ENCODE peak calls at places on chromosomes 7 and 10, in eight cellular contexts. R, H, D, S, G, P, Y and W are unnamed samples.

GRCh38 chr10:30491204-30491603 is 57.2 kb downstream of the MAP3K8 start:
- DNase-seq in S (no peak), R (no peak), H (no peak), Y (no peak), D (no peak), G (no peak), P (no peak), W (no peak)

GRCh38 chr10:52706347-52707070 is 66.1 kb downstream of the MBL2 start:
- DNase-seq in Y (no peak), P (no peak), G (no peak), H (no peak), S (peak; percentile 72), R (no peak), D (no peak), W (no peak)

GRCh38 chr10:127303105-127303504 is 106.7 kb upstream of the INSYN2A start:
- DNase-seq in H (no peak), Y (no peak), R (no peak), D (no peak), S (no peak), G (no peak), P (no peak), W (no peak)

GRCh38 chr10:62805139-62806092 is 896 bp downstream of the ADO start:
- DNase-seq in D (peak; percentile 58), P (peak; percentile 75), G (peak; percentile 71), Y (peak; percentile 77), H (peak; percentile 56), R (peak; percentile 63), S (peak; percentile 62), W (no peak)

GRCh38 chr7:46485481-46486065 is 564.5 kb upstream of the IGFBP3 start:
- DNase-seq in D (no peak), S (peak; percentile 95), P (no peak), R (no peak), G (no peak), Y (no peak), H (no peak), W (no peak)

GRCh38 chr10:12720217-12720981 is 281.1 kb downstream of the CCDC3 start:
- DNase-seq in D (peak; percentile 94), G (peak; percentile 93), S (peak; percentile 99), P (peak; percentile 91), H (peak; percentile 92), Y (no peak), R (peak; percentile 79), W (no peak)

GRCh38 chr7:106054971-106055370 is 57.1 kb downstream of the SYPL1 start:
- DNase-seq in G (no peak), Y (no peak), D (no peak), R (no peak), S (no peak), H (no peak), P (no peak), W (no peak)

GRCh38 chr10:44902838-44903545 is 8.1 kb upstream of the TMEM72 start:
- DNase-seq in S (no peak), G (no peak), D (no peak), P (no peak), Y (no peak), R (no peak), H (no peak), W (no peak)

GRCh38 chr7:96962221-96962620 is 43.1 kb upstream of the DLX6 start:
- DNase-seq in R (no peak), S (peak; percentile 41), P (no peak), D (no peak), H (no peak), G (no peak), Y (no peak), W (no peak)

GRCh38 chr7:155358066-155358947 is 60.6 kb downstream of the INSIG1 start:
- DNase-seq in S (no peak), Y (no peak), H (no peak), R (no peak), P (peak; percentile 60), D (no peak), G (peak; percentile 38), W (no peak)

GRCh38 chr7:142377567-142377966 is 119.7 kb upstream of the PRSS58 start:
- DNase-seq in H (no peak), P (no peak), D (no peak), R (no peak), S (no peak), Y (no peak), G (no peak), W (no peak)

GRCh38 chr10:132066186-132066585 is 440 bp downstream of the JAKMIP3 start:
- DNase-seq in R (no peak), H (no peak), D (no peak), S (no peak), Y (no peak), G (no peak), P (peak; percentile 54), W (no peak)

GRCh38 chr10:127102176-127102575 is 94.2 kb downstream of the INSYN2A start:
- DNase-seq in Y (no peak), S (no peak), H (no peak), P (no peak), D (no peak), G (no peak), R (no peak), W (no peak)

GRCh38 chr10:28036587-28036986 is 37.7 kb upstream of the ODAD2 start:
- DNase-seq in Y (no peak), S (peak; percentile 93), D (no peak), G (no peak), R (no peak), P (no peak), H (no peak), W (no peak)

GRCh38 chr10:3510741-3511140 is 274.3 kb downstream of the KLF6 start:
- DNase-seq in Y (no peak), G (no peak), H (no peak), D (no peak), R (no peak), S (no peak), P (no peak), W (no peak)

GRCh38 chr10:129870926-129871660 is 93.0 kb downstream of the EBF3 start:
- DNase-seq in G (no peak), S (no peak), H (no peak), P (no peak), D (no peak), Y (no peak), R (no peak), W (peak; percentile 60)

GRCh38 chr10:79981673-79982485 is 33.0 kb upstream of the SFTPD start:
- DNase-seq in G (peak; percentile 87), P (peak; percentile 93), S (peak; percentile 41), Y (peak; percentile 26), H (peak; percentile 52), R (peak; percentile 62), D (peak; percentile 60), W (no peak)

GRCh38 chr7:29783671-29784070 is 22.6 kb upstream of the WIPF3 start:
- DNase-seq in S (no peak), D (no peak), P (no peak), G (no peak), Y (no peak), H (no peak), R (no peak), W (no peak)
- TF ChIP-seq CTCF in S (no peak), D (no peak), P (no peak), G (no peak), Y (no peak), H (no peak), R (no peak), W (no peak)

DNA sequence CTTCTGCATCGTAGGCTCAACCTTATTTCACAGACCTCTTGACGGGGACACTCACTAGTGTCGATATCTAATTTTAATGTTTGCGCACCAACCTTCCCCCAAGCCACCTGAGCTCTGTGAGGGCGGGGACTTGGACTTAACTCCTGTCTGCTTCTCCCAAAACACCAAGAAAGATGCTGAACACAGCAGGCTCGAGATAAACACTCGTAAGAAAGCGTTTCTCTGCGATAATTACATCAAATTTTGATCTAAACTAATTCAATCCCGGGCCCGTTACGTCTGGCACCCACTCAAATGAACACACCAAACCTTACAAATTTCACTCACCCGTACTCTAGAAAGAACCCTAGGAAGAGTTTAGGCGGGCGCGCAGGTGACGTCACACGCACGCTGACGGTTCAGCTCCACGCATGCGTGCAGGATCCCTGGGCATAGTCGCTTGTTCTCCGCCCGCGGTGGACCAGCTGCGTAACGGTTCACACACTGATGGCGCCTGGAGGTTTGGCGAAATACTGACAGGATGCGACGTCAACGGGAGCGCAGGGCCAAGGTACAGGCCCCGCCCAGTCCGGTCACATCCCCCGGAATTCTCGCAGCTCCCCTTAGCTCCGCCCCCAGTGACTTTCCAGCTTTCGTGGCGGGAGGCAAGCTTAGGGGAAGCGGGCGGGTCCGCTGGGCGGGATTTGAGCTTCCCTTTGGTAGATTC is at the start of gene POT1:
- DNase-seq in Y (peak; percentile 86), H (peak; percentile 97), D (peak; percentile 97), R (peak; percentile 100), S (peak; percentile 99), P (peak; percentile 99), G (peak; percentile 99), W (peak; percentile 25)
- TF ChIP-seq CTCF in Y (no peak), H (no peak), D (no peak), R (no peak), S (no peak), P (no peak), G (no peak), W (no peak)

DNA sequence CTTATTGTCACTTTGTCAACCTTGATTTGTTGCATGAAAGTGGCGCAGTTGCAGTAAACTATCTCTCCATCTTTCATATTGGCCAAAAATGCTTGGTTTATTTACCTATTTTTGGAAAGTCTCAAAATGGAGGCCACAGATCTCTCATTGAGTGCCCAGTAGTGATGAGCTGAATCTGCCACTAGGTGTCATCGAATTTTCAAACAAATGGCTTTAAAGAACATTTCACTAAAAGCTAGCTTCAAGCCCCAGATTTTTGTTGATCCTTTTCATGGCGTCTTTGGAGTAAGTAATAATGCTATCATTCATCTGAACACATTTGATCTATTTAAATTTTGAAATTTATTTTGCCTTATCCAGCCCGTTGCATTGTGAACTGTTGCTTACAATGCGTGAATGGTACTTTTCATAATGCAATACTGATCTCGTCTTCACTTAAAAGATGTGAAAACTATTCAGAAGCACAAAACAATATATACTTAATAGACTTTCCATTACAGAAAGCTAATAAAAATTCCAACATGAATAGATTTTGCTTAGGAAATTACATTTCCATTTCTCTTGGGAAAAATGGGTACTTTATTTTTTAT is 236.2 kb downstream of the DNAJB9 start:
- DNase-seq in G (no peak), S (peak; percentile 20), H (no peak), Y (peak; percentile 17), D (no peak), R (no peak), P (no peak), W (no peak)
- TF ChIP-seq CTCF in G (peak; percentile 13), S (peak; percentile 55), H (no peak), Y (peak; percentile 47), D (no peak), R (peak; percentile 28), P (peak; percentile 30), W (peak; percentile 64)

DNA sequence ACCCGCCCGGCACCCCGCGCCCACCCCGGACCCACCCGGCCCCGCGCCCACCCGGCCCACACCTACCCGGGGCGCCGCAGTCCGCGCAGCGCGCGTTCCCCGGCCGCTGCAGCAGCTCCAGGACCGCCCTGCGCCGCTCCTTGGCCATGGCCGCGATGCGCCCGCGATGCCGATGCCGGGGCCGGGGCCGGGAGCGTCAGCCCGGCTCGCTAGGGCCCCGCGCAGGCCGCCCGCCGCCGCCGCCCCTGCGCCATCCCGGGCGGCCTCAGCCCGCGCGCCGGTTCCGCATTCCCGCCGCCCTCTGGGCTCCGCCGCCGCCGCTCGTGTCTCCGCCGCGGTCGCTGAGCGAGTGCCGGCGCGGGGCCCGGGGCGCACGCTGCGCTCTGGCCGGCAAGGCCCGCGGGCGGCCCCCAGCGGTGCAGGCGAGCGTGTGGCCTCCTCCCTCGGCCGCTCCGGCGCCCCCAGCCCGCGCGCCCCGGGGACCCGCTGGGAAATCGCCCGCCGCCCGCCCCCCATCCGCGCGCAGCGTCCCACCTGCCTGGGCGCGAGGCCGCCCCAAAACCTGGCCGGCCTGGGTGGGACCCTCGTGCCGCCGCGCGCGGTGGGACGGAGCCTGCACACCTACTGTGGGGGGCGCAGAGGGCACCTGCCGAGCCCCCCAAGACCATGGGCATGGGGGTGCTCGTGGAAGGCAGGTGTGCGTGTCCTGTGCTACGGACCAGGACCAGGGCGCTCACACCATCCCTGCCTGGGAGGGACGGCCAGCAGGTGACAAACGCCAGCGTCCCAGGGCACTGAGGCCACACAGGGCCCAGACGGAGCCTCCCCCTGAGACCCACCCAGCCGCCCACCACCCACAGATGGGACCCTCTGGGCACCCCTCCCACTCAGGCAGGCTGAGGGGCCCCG is at the start of gene ADAP1:
- DNase-seq in S (peak; percentile 55), R (peak; percentile 45), P (peak; percentile 82), D (peak; percentile 51), Y (peak; percentile 90), G (peak; percentile 76), H (peak; percentile 62), W (no peak)
- TF ChIP-seq CTCF in S (no peak), R (no peak), P (no peak), D (no peak), Y (peak; percentile 91), G (no peak), H (no peak), W (peak; percentile 18)